ENCODE peak calls at places on chromosomes 7 and 10, in four cellular contexts. T is HCT116, P is heart right ventricle, K is PC-9. C is an unnamed sample. For H3K36me3, the result is how much of the 10 kb centered on the place peaks cover.

GRCh38 chr10:48634198-48634983 is 29.5 kb upstream of the ARHGAP22 start:
- DNase-seq in T (no peak), P (peak), K (no peak), C (peak)

GRCh38 chr10:87546971-87547413 is 42.3 kb downstream of the MINPP1 start:
- DNase-seq in T (no peak), P (no peak), K (no peak), C (no peak)

GRCh38 chr7:142669074-142669654 is 80.1 kb upstream of the PRSS1 start:
- DNase-seq in T (no peak), P (no peak), K (no peak), C (no peak)

GRCh38 chr7:35463176-35463575 is 209.3 kb upstream of the TBX20 start:
- DNase-seq in T (no peak), P (no peak), K (no peak), C (no peak)

GRCh38 chr7:54859066-54859465 is 100.1 kb upstream of the SEC61G start:
- DNase-seq in T (no peak), P (no peak), K (no peak), C (no peak)

GRCh38 chr10:63446716-63447440 is 18.9 kb downstream of the JMJD1C start:
- DNase-seq in T (no peak), P (no peak), K (no peak), C (no peak)

GRCh38 chr7:86653919-86654659 is 10.4 kb downstream of the GRM3 start:
- DNase-seq in T (no peak), P (no peak), K (no peak), C (no peak)

GRCh38 chr7:48042216-48042615 is 6.9 kb downstream of the C7orf57 start:
- DNase-seq in T (no peak), P (no peak), K (no peak), C (no peak)

GRCh38 chr7:50728184-50728583 is 54.5 kb downstream of the GRB10 start:
- DNase-seq in T (no peak), P (no peak), K (no peak), C (no peak)

GRCh38 chr10:112006831-112007230 is 176.7 kb downstream of the GPAM start:
- DNase-seq in T (no peak), P (no peak), K (no peak), C (no peak)

GRCh38 chr10:11180228-11180627 is 162.6 kb downstream of the CELF2 start:
- DNase-seq in T (no peak), P (no peak), K (no peak), C (no peak)

GRCh38 chr10:106992064-106992463 is 172.4 kb downstream of the SORCS1 start:
- DNase-seq in T (no peak), P (no peak), K (no peak), C (no peak)

GRCh38 chr7:34096777-34097176 is 191.4 kb downstream of the BMPER start:
- DNase-seq in T (no peak), P (no peak), K (no peak), C (no peak)

GRCh38 chr7:50663396-50664102 is 98.3 kb upstream of the DDC start:
- DNase-seq in T (no peak), P (no peak), K (no peak), C (no peak)

GRCh38 chr7:20458483-20458882 is 127.8 kb downstream of the ITGB8 start:
- DNase-seq in T (no peak), P (no peak), K (peak), C (no peak)

GRCh38 chr10:61000769-61001730 is 57.1 kb upstream of the RHOBTB1 start:
- DNase-seq in T (no peak), P (peak), K (no peak), C (no peak)

GRCh38 chr7:123995617-123996326 is 37.1 kb downstream of the TMEM229A start:
- DNase-seq in T (no peak), P (no peak), K (no peak), C (no peak)

GRCh38 chr10:21406595-21407218 is 118.8 kb downstream of the SKIDA1 start:
- DNase-seq in T (no peak), P (no peak), K (no peak), C (no peak)

GRCh38 chr10:90179696-90180407 is 478.5 kb downstream of the KIF20B start:
- DNase-seq in T (peak), P (no peak), K (peak), C (peak)

GRCh38 chr7:112550468-112551060 is 69.8 kb downstream of the LSMEM1 start:
- DNase-seq in T (peak), P (no peak), K (peak), C (no peak)

GRCh38 chr10:94240901-94241300 is 121.8 kb downstream of the NOC3L start:
- DNase-seq in T (no peak), P (no peak), K (no peak), C (no peak)

GRCh38 chr10:16585103-16585502 is 63.4 kb upstream of the C1QL3 start:
- DNase-seq in T (no peak), P (no peak), K (no peak), C (no peak)

GRCh38 chr7:103680161-103681144 is 234.4 kb upstream of the SLC26A5 start:
- DNase-seq in T (no peak), P (no peak), K (no peak), C (no peak)

GRCh38 chr7:30143748-30144251 is 9.0 kb downstream of the MTURN start:
- DNase-seq in T (no peak), P (no peak), K (peak), C (peak)

GRCh38 chr10:100739516-100740368 is 5.6 kb upstream of the PAX2 start:
- DNase-seq in T (no peak), P (no peak), K (no peak), C (no peak)

DNA sequence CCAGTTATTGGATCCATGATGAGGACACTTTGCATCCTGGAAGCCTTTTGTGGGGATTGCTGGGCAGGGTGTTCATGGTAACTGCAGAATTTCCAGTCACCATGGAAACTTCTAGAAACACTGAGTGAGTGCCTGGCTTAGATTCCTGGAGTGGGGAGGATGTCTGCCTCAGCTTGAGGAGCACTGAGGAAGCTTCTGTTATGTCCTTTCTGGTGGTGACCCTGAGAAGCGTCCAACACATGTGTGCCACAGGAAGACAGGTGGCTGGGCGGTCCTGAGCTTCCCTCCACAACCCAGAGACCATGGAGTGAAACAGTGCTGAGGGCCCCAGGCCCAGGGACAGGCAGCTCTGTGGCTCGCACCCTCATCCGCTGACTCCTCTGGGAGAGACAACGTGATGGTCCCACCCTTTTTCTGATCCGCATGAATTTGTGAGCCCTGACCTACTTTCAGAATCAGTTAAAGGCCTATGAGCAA is 191.9 kb upstream of the CXCL12 start:
- DNase-seq in T (no peak), P (peak), K (no peak), C (no peak)
- H3K4me3 ChIP-seq in T (no peak), P (no peak), K (no peak), C (no peak)

DNA sequence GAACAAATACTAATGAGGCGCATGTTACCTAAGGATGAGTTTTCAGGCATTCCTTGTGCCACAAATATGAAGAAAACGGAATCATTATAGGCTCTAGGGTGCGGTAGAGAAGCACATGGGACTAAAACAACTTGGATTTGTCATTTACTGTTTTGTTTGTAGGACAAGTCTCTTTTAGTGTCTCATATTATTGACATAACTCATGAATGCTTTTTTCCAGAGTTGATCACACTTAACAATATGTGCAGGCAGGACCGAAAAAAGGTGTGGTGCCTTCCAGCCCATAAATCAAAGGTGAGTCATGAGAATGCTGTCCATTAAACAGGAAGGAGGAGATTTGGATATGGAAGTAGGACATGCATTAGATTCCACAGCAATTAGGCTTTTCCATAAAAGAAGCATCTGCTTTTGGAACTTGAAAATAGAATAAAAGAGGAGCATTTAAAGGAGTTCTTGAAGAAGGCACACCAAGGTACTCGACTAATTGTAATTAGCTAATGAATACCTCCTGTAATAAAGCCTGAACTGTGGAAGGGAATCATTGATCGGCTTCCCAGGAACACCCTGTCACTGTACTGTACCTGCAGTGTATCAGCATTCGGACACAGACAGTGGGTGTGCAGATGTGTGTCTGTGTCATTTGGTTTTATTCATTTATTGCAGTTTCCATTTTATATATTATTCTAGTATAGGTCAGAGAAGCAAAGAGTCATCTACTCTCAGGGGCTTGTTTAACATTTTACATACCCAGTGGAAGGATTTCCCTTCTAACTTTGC is 119.7 kb upstream of the KLF14 start:
- DNase-seq in T (peak), P (no peak), K (peak), C (no peak)
- TF ChIP-seq CTCF in T (peak), P (no peak), K (no peak), C (no peak)

DNA sequence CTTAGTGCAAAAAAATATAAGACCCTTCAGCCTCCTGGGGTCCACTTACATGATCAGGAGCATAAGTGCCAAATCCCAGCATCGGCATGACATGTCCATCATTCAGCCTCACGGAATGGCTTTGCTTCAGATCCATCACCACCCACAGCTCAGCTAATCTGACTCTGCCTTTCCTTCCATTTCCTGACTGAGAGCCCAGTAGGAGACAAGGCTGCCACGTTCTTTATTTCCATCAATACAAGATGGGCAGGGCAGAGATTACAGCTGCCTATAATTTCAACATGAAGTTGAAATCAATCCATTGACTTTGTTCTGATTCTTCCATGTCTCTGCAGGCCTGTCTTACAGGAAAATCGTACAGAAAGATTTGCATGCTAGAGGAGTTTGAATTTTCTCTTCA is 76.4 kb upstream of the UCN3 start:
- DNase-seq in T (no peak), P (no peak), K (no peak), C (no peak)
- H3K36me3 ChIP-seq in T (under half), P (under half), K (under half), C (under half)

GRCh38 chr7:38328814-38329213 is 55.4 kb upstream of the TARP start:
- DNase-seq in T (no peak), P (no peak), K (peak), C (no peak)

GRCh38 chr7:38329340-38329739 is 55.9 kb upstream of the TARP start:
- DNase-seq in T (no peak), P (no peak), K (peak), C (no peak)

GRCh38 chr7:38334163-38334562 is 60.7 kb upstream of the TARP start:
- DNase-seq in T (no peak), P (no peak), K (no peak), C (no peak)

GRCh38 chr7:38330048-38330447 is 56.6 kb upstream of the TARP start:
- DNase-seq in T (no peak), P (no peak), K (peak), C (no peak)

GRCh38 chr7:38330861-38331709 is 57.6 kb upstream of the TARP start:
- DNase-seq in T (no peak), P (no peak), K (no peak), C (no peak)
- H3K4me3 ChIP-seq in T (no peak), P (no peak), K (no peak), C (no peak)

GRCh38 chr7:44430054-44430453 is 60.4 kb downstream of the NUDCD3 start:
- DNase-seq in T (no peak), P (no peak), K (no peak), C (no peak)

GRCh38 chr7:44433255-44434022 is 57.0 kb downstream of the NUDCD3 start:
- DNase-seq in T (no peak), P (no peak), K (no peak), C (no peak)

GRCh38 chr7:44434201-44434600 is 56.3 kb downstream of the NUDCD3 start:
- DNase-seq in T (no peak), P (no peak), K (peak), C (no peak)

GRCh38 chr7:44432381-44432977 is 58.0 kb downstream of the NUDCD3 start:
- DNase-seq in T (no peak), P (no peak), K (peak), C (no peak)

GRCh38 chr7:44431091-44431608 is 59.3 kb downstream of the NUDCD3 start:
- DNase-seq in T (no peak), P (no peak), K (no peak), C (peak)
- TF ChIP-seq CTCF in T (no peak), P (no peak), K (no peak), C (peak)

GRCh38 chr7:135181929-135182678 is 11.6 kb upstream of the CYREN start:
- DNase-seq in T (no peak), P (no peak), K (no peak), C (no peak)
- H3K36me3 ChIP-seq in T (under half), P (under half), K (under half), C (under half)

GRCh38 chr7:7185382-7185989 is 3.1 kb downstream of the C1GALT1 start:
- DNase-seq in T (no peak), P (no peak), K (no peak), C (no peak)
- H3K4me3 ChIP-seq in T (no peak), P (no peak), K (no peak), C (no peak)